ENCODE peak calls at places on chromosome 15, in five cellular contexts. Z is heart left ventricle; V is CD8-positive, alpha-beta T cell; N is tibial nerve; A is cardiac muscle cell. P is an unnamed sample.
A peak's percentile ranks its signal among the peaks of the same experiment; 100 is the strongest.

GRCh38 chr15:77370580-77370979 is 49.3 kb downstream of the PEAK1 start:
- DNase-seq in N (no peak), Z (no peak), A (peak; percentile 40), V (no peak), P (no peak)

GRCh38 chr15:90203922-90204321 is 2.8 kb downstream of the SEMA4B start:
- DNase-seq in Z (no peak), N (no peak), A (no peak), V (no peak), P (no peak)

GRCh38 chr15:33310481-33311311 is at the start of gene RYR3:
- DNase-seq in A (peak; percentile 30), N (no peak), Z (no peak), V (no peak), P (no peak)

GRCh38 chr15:28974142-28974541 is 88.4 kb downstream of the APBA2 start:
- DNase-seq in N (no peak), A (no peak), Z (no peak), V (peak; percentile 76), P (no peak)

GRCh38 chr15:31230630-31231485 is 95.8 kb upstream of the KLF13 start:
- DNase-seq in N (no peak), V (no peak), Z (no peak), A (no peak), P (no peak)

GRCh38 chr15:82900511-82900910 is 52.0 kb downstream of the HOMER2 start:
- DNase-seq in V (no peak), N (no peak), A (no peak), Z (no peak), P (peak; percentile 7)

GRCh38 chr15:41774873-41775417 is 661 bp downstream of the MAPKBP1 start:
- DNase-seq in A (no peak), V (no peak), Z (no peak), N (no peak), P (no peak)

GRCh38 chr15:72205273-72205672 is 7.7 kb upstream of the GRAMD2A start:
- DNase-seq in V (no peak), A (no peak), Z (no peak), N (no peak), P (no peak)

GRCh38 chr15:51888593-51889195 is 59.2 kb downstream of the TMOD3 start:
- DNase-seq in N (no peak), A (peak; percentile 44), Z (no peak), V (no peak), P (no peak)

GRCh38 chr15:70799667-70800450 is 36.5 kb upstream of the UACA start:
- DNase-seq in V (no peak), Z (peak; percentile 55), N (peak; percentile 66), A (peak; percentile 99), P (no peak)
- H3K27ac ChIP-seq in V (no peak overlapping the region), Z (peak overlapping the region; percentile 62), N (peak overlapping the region; percentile 83), A (peak overlapping the region; percentile 55), P (no peak overlapping the region)

GRCh38 chr15:49721091-49721490 is 100.2 kb downstream of the DTWD1 start:
- DNase-seq in N (no peak), A (no peak), V (no peak), Z (no peak), P (no peak)

GRCh38 chr15:49718846-49719245 is 98.0 kb downstream of the DTWD1 start:
- DNase-seq in A (no peak), V (no peak), N (no peak), Z (no peak), P (no peak)

GRCh38 chr15:49715701-49716100 is 94.9 kb downstream of the DTWD1 start:
- DNase-seq in V (no peak), Z (no peak), N (no peak), A (no peak), P (no peak)

GRCh38 chr15:49720221-49720620 is 99.4 kb downstream of the DTWD1 start:
- DNase-seq in V (no peak), Z (no peak), N (no peak), A (no peak), P (no peak)

DNA sequence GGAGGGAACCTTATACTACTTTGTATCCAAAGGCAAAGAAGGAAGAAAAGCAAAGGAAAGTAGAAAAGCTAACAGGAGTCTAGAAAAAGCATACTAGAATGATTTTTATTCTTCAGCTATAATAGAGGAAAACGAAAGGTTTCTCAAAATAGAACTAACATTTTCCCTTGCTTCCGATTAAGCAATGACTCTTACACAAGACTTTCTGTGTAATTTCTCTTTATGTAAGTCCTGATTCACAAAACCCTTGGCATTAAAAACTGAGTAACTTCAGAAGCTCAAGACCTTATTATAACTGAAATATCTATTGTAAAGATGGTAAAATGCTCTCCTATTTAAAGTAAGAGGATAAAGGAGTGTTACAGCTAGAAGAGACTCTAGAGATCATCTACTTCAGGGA is 97.4 kb downstream of the DTWD1 start:
- DNase-seq in Z (no peak), A (peak; percentile 82), N (no peak), V (no peak), P (no peak)
- H3K4me1 ChIP-seq in Z (no peaks in the 10 kb centered on the region), A (no peaks in the 10 kb centered on the region), N (no peaks in the 10 kb centered on the region), V (no peaks in the 10 kb centered on the region), P (no peaks in the 10 kb centered on the region)

GRCh38 chr15:85550283-85550682 is 169.9 kb downstream of the AKAP13 start:
- DNase-seq in Z (no peak), A (no peak), N (no peak), V (no peak), P (no peak)
- H3K27ac ChIP-seq in Z (no peak overlapping the region), A (no peak overlapping the region), N (no peak overlapping the region), V (no peak overlapping the region), P (no peak overlapping the region)

GRCh38 chr15:98684995-98685525 is 36.7 kb downstream of the IGF1R start:
- DNase-seq in V (no peak), Z (no peak), N (no peak), A (no peak), P (no peak)

GRCh38 chr15:98689431-98689861 is 41.1 kb downstream of the IGF1R start:
- DNase-seq in V (no peak), N (no peak), A (peak; percentile 49), Z (no peak), P (no peak)

GRCh38 chr15:98683821-98684220 is 35.5 kb downstream of the IGF1R start:
- DNase-seq in A (no peak), V (no peak), Z (no peak), N (no peak), P (no peak)

GRCh38 chr15:98684441-98684840 is 36.1 kb downstream of the IGF1R start:
- DNase-seq in Z (no peak), A (peak; percentile 71), N (peak; percentile 35), V (no peak), P (no peak)

DNA sequence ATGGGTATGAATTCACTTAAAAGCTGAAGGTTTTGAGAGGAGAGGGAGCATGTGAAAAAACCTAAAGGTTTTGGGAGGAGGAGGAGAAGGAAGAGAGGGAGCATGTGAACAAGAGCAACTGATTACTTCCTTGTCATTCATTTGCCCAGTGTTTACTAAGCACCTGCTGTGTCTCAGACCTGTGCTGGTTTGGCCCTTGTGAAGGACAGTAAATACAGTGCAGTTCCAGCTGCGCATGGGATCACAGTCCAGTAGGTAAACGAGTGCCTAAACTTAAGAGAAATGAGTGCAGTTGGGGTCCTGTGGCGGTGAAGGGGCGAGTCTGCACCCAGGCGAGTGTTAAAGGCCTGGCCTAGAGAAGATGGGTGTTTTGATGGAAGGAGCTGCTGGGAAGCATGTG is 38.6 kb downstream of the IGF1R start:
- DNase-seq in Z (no peak), A (no peak), V (no peak), N (no peak), P (no peak)
- H3K4me1 ChIP-seq in Z (peaks cover 89% of the 10 kb centered on the region), A (peaks cover 30% of the 10 kb centered on the region), V (peaks cover 30% of the 10 kb centered on the region), N (no peaks in the 10 kb centered on the region), P (peaks cover 37% of the 10 kb centered on the region)